ENCODE peak calls at places on chromosomes 6 and 20, in six cellular contexts. R is cardiac fibroblast, H is endodermal cell, V is GM13977, U is Calu3, O is suprapubic skin. S is an unnamed sample.

GRCh38 chr6:112626468-112627082 is 279.4 kb downstream of the RFPL4B start:
- DNase-seq in R (peak), H (no peak), V (peak), U (no peak), O (no peak), S (peak)

GRCh38 chr6:157298325-157298724 is 25.0 kb downstream of the TMEM242 start:
- DNase-seq in R (no peak), H (no peak), V (no peak), U (no peak), O (no peak), S (no peak)

GRCh38 chr6:139354177-139354576 is 20.3 kb downstream of the CITED2 start:
- DNase-seq in R (no peak), H (no peak), V (no peak), U (no peak), O (no peak), S (no peak)

GRCh38 chr6:161370882-161371281 is 97.0 kb upstream of the AGPAT4 start:
- DNase-seq in R (peak), H (peak), V (peak), U (peak), O (no peak), S (peak)

GRCh38 chr6:118122161-118122560 is 215.1 kb downstream of the SLC35F1 start:
- DNase-seq in R (no peak), H (no peak), V (no peak), U (no peak), O (no peak), S (no peak)

GRCh38 chr6:165837948-165838745 is 175.1 kb upstream of the PDE10A start:
- DNase-seq in R (no peak), H (no peak), V (no peak), U (no peak), O (no peak), S (no peak)

GRCh38 chr6:131756039-131756438 is 45.2 kb upstream of the CTAGE9 start:
- DNase-seq in R (peak), H (no peak), V (no peak), U (no peak), O (no peak), S (peak)

GRCh38 chr6:37667050-37667814 is 30.5 kb downstream of the MDGA1 start:
- DNase-seq in R (peak), H (no peak), V (no peak), U (no peak), O (no peak), S (peak)

GRCh38 chr6:2103644-2104523 is 141.5 kb downstream of the GMDS start:
- DNase-seq in R (peak), H (no peak), V (peak), U (no peak), O (no peak), S (peak)

GRCh38 chr6:105644073-105644489 is 241.2 kb upstream of the PREP start:
- DNase-seq in R (no peak), H (no peak), V (no peak), U (no peak), O (no peak), S (no peak)
- TF ChIP-seq CTCF in R (no peak), H (peak), V (no peak), U (no peak), O (no peak), S (peak)

GRCh38 chr6:90368601-90369000 is 72.0 kb upstream of the BACH2 start:
- DNase-seq in R (no peak), H (no peak), V (no peak), U (no peak), O (no peak), S (peak)

GRCh38 chr6:90369651-90370050 is 73.0 kb upstream of the BACH2 start:
- DNase-seq in R (no peak), H (no peak), V (no peak), U (no peak), O (no peak), S (no peak)

GRCh38 chr6:90370493-90370959 is 73.9 kb upstream of the BACH2 start:
- DNase-seq in R (no peak), H (no peak), V (no peak), U (no peak), O (no peak), S (peak)

GRCh38 chr6:90368001-90368400 is 71.4 kb upstream of the BACH2 start:
- DNase-seq in R (no peak), H (no peak), V (no peak), U (no peak), O (no peak), S (no peak)

GRCh38 chr6:90369024-90369519 is 72.4 kb upstream of the BACH2 start:
- DNase-seq in R (peak), H (peak), V (peak), U (peak), O (peak), S (peak)
- TF ChIP-seq CTCF in R (no peak), H (no peak), V (no peak), U (no peak), O (no peak), S (no peak)

GRCh38 chr6:81105998-81106397 is 646.5 kb downstream of the TENT5A start:
- DNase-seq in R (peak), H (no peak), V (no peak), U (no peak), O (no peak), S (no peak)
- TF ChIP-seq CTCF in R (peak), H (peak), V (no peak), U (no peak), O (no peak), S (peak)

DNA sequence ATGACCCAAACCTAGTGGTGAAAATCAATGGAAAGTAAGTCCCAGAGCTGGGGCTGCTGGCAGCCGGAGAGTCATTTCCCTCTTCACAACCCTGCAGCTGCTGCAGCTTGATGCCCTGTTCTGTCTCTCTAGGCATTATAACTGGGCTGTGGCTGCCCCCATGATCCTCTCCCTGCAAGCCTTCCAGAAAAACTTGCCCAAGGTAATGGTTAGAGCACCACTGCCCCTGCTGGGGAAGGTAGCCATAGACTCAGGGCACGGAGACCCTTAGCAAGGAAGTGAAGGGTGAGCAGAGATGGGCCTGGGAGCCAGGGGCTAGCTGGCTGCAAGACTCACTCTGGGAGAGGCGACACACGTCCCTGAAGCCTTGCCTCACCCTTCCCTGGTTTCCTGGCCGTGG is 12.0 kb downstream of the LPIN3 start:
- DNase-seq in R (no peak), H (peak), V (no peak), U (no peak), O (no peak), S (no peak)
- TF ChIP-seq CTCF in R (no peak), H (no peak), V (no peak), U (no peak), O (no peak), S (no peak)

GRCh38 chr6:132964868-132965382 is 150.6 kb downstream of the RPS12 start:
- DNase-seq in R (no peak), H (no peak), V (no peak), U (no peak), O (no peak), S (no peak)

GRCh38 chr6:132962936-132963579 is 148.7 kb downstream of the RPS12 start:
- DNase-seq in R (peak), H (peak), V (peak), U (peak), O (no peak), S (peak)

GRCh38 chr6:132961122-132961521 is 146.8 kb downstream of the RPS12 start:
- DNase-seq in R (peak), H (no peak), V (no peak), U (peak), O (no peak), S (peak)

GRCh38 chr6:132961610-132962009 is 147.2 kb downstream of the RPS12 start:
- DNase-seq in R (no peak), H (peak), V (no peak), U (no peak), O (no peak), S (no peak)

GRCh38 chr6:132964101-132964867 is 149.9 kb downstream of the RPS12 start:
- DNase-seq in R (peak), H (no peak), V (no peak), U (peak), O (no peak), S (no peak)
- TF ChIP-seq CTCF in R (no peak), H (no peak), V (no peak), U (no peak), O (no peak), S (no peak)

DNA sequence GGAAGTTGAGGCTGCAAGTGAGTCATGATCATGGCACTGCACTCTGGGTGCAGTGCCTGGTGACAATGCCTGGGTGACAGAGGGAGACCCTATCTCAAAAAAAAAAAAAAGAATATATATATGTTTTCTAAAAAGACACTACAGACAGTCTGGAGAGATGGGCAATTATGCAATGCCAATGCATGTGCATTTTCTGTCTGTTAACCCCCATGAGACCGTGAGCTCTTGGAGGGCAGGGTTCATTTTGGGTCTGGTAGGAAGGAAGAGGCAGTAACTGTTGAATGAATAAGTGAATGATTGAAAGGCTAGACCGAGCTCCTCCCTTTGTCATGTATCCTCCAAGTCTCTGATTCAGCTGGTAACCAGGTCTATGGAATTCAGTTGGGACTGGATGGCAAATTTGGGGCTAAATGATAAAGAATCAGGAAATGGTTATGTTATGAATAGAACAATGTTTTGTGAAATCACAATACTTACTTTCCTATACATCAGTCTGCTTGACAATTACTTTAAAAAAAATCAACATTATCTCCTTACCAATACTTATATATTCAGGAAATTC is 5.6 kb upstream of the BLCAP start:
- DNase-seq in R (no peak), H (no peak), V (no peak), U (no peak), O (no peak), S (no peak)
- TF ChIP-seq CTCF in R (no peak), H (no peak), V (no peak), U (no peak), O (no peak), S (no peak)

GRCh38 chr20:59515906-59516209 is 88.5 kb upstream of the PHACTR3 start:
- DNase-seq in R (no peak), H (no peak), V (no peak), U (no peak), O (no peak), S (no peak)
- TF ChIP-seq CTCF in R (no peak), H (no peak), V (no peak), U (no peak), O (no peak), S (peak)

DNA sequence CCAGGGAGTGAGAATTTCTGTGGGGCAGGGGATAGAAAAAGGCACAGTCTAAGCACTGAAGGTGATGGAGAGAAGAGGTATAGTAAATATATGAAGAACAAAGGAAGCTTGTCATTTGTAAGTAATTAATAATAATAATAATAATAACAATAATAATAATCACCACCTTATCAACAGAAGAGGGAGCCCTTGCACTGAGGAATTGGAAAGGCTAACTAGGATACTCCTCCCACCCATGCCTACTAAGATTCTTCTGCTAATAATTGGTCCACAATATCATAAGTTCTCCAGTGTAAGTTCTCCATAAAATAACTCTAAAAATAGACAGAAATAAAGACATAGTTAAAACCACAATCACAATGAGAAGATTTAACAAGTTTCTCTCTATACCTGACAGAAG is 912 bp upstream of the OR12D3 start:
- DNase-seq in R (peak), H (no peak), V (peak), U (peak), O (no peak), S (no peak)
- TF ChIP-seq CTCF in R (no peak), H (peak), V (no peak), U (no peak), O (no peak), S (no peak)

GRCh38 chr6:164039954-164040375 is 625.4 kb downstream of the QKI start:
- DNase-seq in R (peak), H (no peak), V (no peak), U (no peak), O (no peak), S (no peak)
- TF ChIP-seq CTCF in R (no peak), H (no peak), V (no peak), U (no peak), O (no peak), S (no peak)